ENCODE peak calls at places on chromosomes 5 and 9, in six cellular contexts. G is HepG2, F is K562, C is SK-N-SH, J is GM12878, E is H1. A is an unnamed sample.

GRCh38 chr5:38414348-38414747 is 142.1 kb downstream of the LIFR start:
- DNase-seq in G (no peak), F (no peak), C (no peak), J (no peak), E (no peak), A (no peak)

GRCh38 chr5:14871084-14871572 is 450 bp downstream of the ANKH start:
- DNase-seq in G (no peak), F (no peak), C (no peak), J (no peak), E (no peak), A (no peak)

GRCh38 chr5:73692166-73692640 is 66.2 kb downstream of the ARHGEF28 start:
- DNase-seq in G (no peak), F (no peak), C (no peak), J (no peak), E (no peak), A (no peak)

GRCh38 chr5:108797396-108797795 is 49.7 kb downstream of the FER start:
- DNase-seq in G (no peak), F (no peak), C (no peak), J (no peak), E (no peak), A (no peak)

GRCh38 chr9:14097215-14097614 is 216.7 kb downstream of the NFIB start:
- DNase-seq in G (no peak), F (no peak), C (peak), J (no peak), E (no peak), A (no peak)

GRCh38 chr5:15377573-15378340 is 122.2 kb upstream of the FBXL7 start:
- DNase-seq in G (no peak), F (no peak), C (no peak), J (no peak), E (no peak), A (no peak)

GRCh38 chr9:136189394-136190236 is 15.3 kb downstream of the LHX3 start:
- DNase-seq in G (no peak), F (no peak), C (peak), J (no peak), E (no peak), A (no peak)

GRCh38 chr5:77620404-77620803 is 18.1 kb downstream of the OTP start:
- DNase-seq in G (peak), F (no peak), C (no peak), J (no peak), E (no peak), A (peak)

GRCh38 chr5:170818222-170818621 is 34.7 kb downstream of the GABRP start:
- DNase-seq in G (no peak), F (no peak), C (no peak), J (no peak), E (no peak), A (no peak)

GRCh38 chr5:81171769-81172168 is 61.4 kb upstream of the CKMT2 start:
- DNase-seq in G (no peak), F (no peak), C (no peak), J (no peak), E (no peak), A (no peak)

GRCh38 chr5:115313632-115314031 is 17.2 kb upstream of the CCDC112 start:
- DNase-seq in G (no peak), F (no peak), C (no peak), J (no peak), E (no peak), A (no peak)

GRCh38 chr9:12166511-12166910 is 526.7 kb upstream of the TYRP1 start:
- DNase-seq in G (no peak), F (no peak), C (no peak), J (no peak), E (no peak), A (no peak)

GRCh38 chr9:89234636-89235035 is 56.0 kb upstream of the SHC3 start:
- DNase-seq in G (no peak), F (no peak), C (peak), J (peak), E (no peak), A (no peak)

GRCh38 chr9:70579686-70580085 is 165.2 kb upstream of the KLF9 start:
- DNase-seq in G (no peak), F (no peak), C (no peak), J (no peak), E (no peak), A (no peak)

GRCh38 chr9:32928912-32929311 is 72.5 kb downstream of the APTX start:
- DNase-seq in G (no peak), F (peak), C (no peak), J (no peak), E (no peak), A (no peak)

GRCh38 chr5:151101151-151101550 is 20.3 kb upstream of the TNIP1 start:
- DNase-seq in G (no peak), F (peak), C (no peak), J (no peak), E (no peak), A (no peak)

GRCh38 chr9:68710082-68710481 is 5.0 kb downstream of the PIP5K1B start:
- DNase-seq in G (no peak), F (no peak), C (no peak), J (no peak), E (no peak), A (no peak)

GRCh38 chr5:173247504-173247903 is 12.5 kb upstream of the NKX2-5 start:
- DNase-seq in G (no peak), F (no peak), C (no peak), J (no peak), E (no peak), A (no peak)

GRCh38 chr9:87086536-87086935 is 139.2 kb upstream of the GAS1 start:
- DNase-seq in G (no peak), F (no peak), C (no peak), J (no peak), E (no peak), A (no peak)

GRCh38 chr9:33025572-33026347 is 687 bp downstream of the DNAJA1 start:
- DNase-seq in G (peak), F (peak), C (peak), J (no peak), E (no peak), A (no peak)

GRCh38 chr9:72903103-72903502 is 49.8 kb downstream of the ALDH1A1 start:
- DNase-seq in G (no peak), F (no peak), C (no peak), J (no peak), E (no peak), A (no peak)

GRCh38 chr9:127910613-127911205 is 6.1 kb downstream of the ST6GALNAC4 start:
- DNase-seq in G (no peak), F (no peak), C (no peak), J (no peak), E (no peak), A (no peak)

GRCh38 chr5:132437604-132438275 is 52.8 kb downstream of the IRF1 start:
- DNase-seq in G (no peak), F (peak), C (no peak), J (no peak), E (no peak), A (no peak)

GRCh38 chr9:76458903-76459690 is at the start of gene GCNT1:
- DNase-seq in G (peak), F (peak), C (peak), J (peak), E (peak), A (peak)

GRCh38 chr5:150294551-150295071 is 5.0 kb upstream of the CAMK2A start:
- DNase-seq in G (no peak), F (no peak), C (no peak), J (no peak), E (no peak), A (no peak)

GRCh38 chr9:103242025-103242424 is 246.9 kb downstream of the CYLC2 start:
- DNase-seq in G (no peak), F (no peak), C (peak), J (no peak), E (no peak), A (no peak)

GRCh38 chr9:129160712-129161533 is 17.1 kb downstream of the IER5L start:
- DNase-seq in G (no peak), F (no peak), C (no peak), J (no peak), E (no peak), A (no peak)

GRCh38 chr5:140246378-140247122 is 56.4 kb downstream of the PFDN1 start:
- DNase-seq in G (no peak), F (no peak), C (peak), J (no peak), E (no peak), A (no peak)

GRCh38 chr5:99900302-99900811 is 634.8 kb upstream of the FAM174A start:
- DNase-seq in G (no peak), F (no peak), C (no peak), J (no peak), E (no peak), A (peak)

GRCh38 chr9:28234899-28235277 is 661.6 kb upstream of the C9orf72 start:
- DNase-seq in G (no peak), F (no peak), C (no peak), J (no peak), E (peak), A (no peak)

GRCh38 chr9:85332487-85332886 is 409.3 kb downstream of the AGTPBP1 start:
- DNase-seq in G (peak), F (no peak), C (peak), J (no peak), E (peak), A (peak)

GRCh38 chr9:23555849-23556248 is 270.2 kb downstream of the ELAVL2 start:
- DNase-seq in G (no peak), F (no peak), C (no peak), J (no peak), E (peak), A (no peak)

GRCh38 chr9:72958485-72959266 is 5.8 kb upstream of the ALDH1A1 start:
- DNase-seq in G (no peak), F (no peak), C (no peak), J (no peak), E (no peak), A (no peak)

GRCh38 chr9:111659706-111660105 is 1.7 kb upstream of the GNG10 start:
- DNase-seq in G (no peak), F (no peak), C (no peak), J (no peak), E (no peak), A (no peak)

GRCh38 chr9:71628247-71628646 is 140.1 kb downstream of the CEMIP2 start:
- DNase-seq in G (peak), F (no peak), C (no peak), J (no peak), E (no peak), A (no peak)

DNA sequence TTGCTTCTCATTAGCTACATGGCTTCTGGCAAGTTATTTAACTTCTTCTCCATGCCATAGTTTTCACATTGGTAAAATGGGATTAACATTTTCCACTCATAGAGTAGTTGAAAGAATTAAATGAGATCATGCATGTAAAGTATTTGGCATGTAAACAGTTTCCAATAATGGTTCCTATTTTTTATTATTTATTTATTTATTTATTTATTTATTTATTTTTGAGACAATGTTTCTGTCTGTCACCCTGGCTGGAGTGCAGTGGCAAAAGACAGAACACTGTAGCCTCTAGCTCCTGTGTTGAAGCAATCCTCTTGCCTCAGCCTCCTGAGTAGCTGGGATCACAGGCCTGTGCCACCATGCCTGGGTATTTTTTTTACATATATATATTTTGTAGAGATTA is 117.7 kb downstream of the DOCK2 start:
- DNase-seq in G (no peak), F (no peak), C (no peak), J (no peak), E (no peak), A (no peak)
- TF ChIP-seq POLR2AphosphoS5 in G (no peak), F (no peak), C (no peak), J (no peak), E (no peak), A (no peak)

DNA sequence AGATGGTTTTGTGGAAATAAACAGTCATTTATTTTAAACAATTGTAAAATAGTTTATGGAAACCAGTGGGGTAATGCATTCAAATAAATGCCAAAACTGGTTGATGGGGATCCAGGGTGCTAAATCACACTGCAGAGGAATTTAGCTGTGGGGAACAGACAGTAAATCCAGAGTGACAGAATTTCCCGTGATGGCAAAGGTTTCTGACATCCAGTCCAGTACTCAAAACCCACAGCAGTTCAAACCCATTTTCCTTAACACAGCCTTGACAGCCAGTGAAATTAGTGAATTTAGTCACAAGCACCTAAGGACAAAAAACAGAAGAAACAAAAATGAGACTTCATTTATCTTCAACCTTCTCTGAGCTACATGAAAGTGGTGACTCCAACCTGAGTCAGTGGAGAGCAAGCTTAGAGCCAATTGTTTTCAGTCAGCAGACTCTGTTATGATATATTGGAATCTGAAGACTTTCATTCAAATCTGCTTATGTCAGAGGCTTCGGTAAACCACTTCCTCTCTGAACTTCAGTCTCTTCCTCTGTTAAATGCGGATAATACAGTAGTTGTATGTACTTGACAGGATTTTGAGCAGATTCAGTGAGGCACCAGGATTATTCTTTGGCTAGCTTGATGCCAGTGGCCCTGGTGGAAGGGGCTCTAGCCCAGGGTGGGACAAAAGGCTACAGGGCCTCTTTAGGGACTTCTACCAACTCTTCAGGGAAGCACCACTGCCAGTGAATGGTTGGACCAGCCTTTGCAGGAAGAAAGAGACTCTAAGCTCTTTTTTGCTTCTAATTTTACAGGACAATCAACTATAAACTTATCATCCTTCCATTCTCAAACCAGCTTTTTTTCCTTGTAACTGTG is 185.3 kb downstream of the MAPKAP1 start:
- DNase-seq in G (peak), F (no peak), C (no peak), J (no peak), E (no peak), A (peak)
- TF ChIP-seq YY1 in G (no peak), F (no peak), C (no peak), J (no peak), E (no peak), A (no peak)

DNA sequence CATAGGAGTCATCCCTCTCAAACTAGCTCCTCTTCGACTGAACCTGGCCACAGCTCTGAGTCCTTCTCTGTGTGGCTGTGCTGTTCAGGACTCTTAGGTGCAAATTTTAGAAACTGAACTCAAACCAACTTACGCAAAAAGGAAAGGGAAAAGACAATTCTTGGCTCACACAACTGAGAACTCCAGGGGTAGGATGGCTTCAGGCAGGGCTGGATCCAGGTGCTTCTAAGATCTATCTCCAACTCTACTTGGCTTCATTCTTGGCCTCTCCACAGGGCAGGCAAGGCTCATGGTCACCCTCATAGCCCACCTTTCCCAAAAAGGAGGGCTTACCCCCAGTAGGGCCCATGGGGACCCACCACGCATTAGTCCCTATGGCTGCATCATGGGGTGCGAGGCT is 8.1 kb downstream of the ASS1 start:
- DNase-seq in G (no peak), F (no peak), C (no peak), J (no peak), E (no peak), A (no peak)
- TF ChIP-seq POLR2AphosphoS5 in G (no peak), F (no peak), C (no peak), J (no peak), E (no peak), A (no peak)

GRCh38 chr5:36535837-36536236 is 70.6 kb upstream of the SLC1A3 start:
- DNase-seq in G (no peak), F (no peak), C (no peak), J (no peak), E (no peak), A (no peak)
- TF ChIP-seq YY1 in G (no peak), F (no peak), C (no peak), J (no peak), E (no peak), A (no peak)

GRCh38 chr9:134410078-134410834 is 84.0 kb downstream of the RXRA start:
- DNase-seq in G (no peak), F (no peak), C (no peak), J (no peak), E (no peak), A (no peak)
- TF ChIP-seq POLR2AphosphoS5 in G (no peak), F (no peak), C (no peak), J (no peak), E (no peak), A (no peak)

GRCh38 chr5:56459394-56459793 is 226.3 kb upstream of the ANKRD55 start:
- DNase-seq in G (no peak), F (no peak), C (no peak), J (no peak), E (no peak), A (no peak)

GRCh38 chr5:56454219-56454862 is 221.2 kb upstream of the ANKRD55 start:
- DNase-seq in G (no peak), F (no peak), C (no peak), J (no peak), E (no peak), A (no peak)

GRCh38 chr5:56457887-56458451 is 224.8 kb upstream of the ANKRD55 start:
- DNase-seq in G (no peak), F (no peak), C (peak), J (no peak), E (no peak), A (no peak)

GRCh38 chr5:56455417-56455816 is 222.3 kb upstream of the ANKRD55 start:
- DNase-seq in G (no peak), F (no peak), C (no peak), J (no peak), E (no peak), A (no peak)

DNA sequence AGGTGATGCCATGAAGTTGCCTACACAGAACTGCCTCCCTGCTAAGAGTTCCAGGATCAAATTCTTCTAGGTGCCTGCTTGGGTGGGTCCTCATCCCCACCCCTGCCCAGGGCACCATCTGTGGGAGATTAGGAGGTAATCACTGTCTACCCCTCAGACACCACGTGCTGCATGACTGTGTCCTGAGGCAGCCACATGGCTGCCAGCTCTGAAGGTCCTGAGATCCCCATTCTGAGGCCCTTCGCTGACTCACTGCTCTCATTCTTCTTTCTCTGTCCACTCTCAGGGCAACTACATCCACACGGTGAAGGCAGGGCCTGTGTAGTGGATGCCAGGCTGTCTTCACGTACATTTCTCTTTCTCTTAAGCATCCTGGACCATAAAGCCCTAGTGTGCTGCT is 222.9 kb upstream of the ANKRD55 start:
- DNase-seq in G (no peak), F (no peak), C (no peak), J (no peak), E (no peak), A (no peak)
- TF ChIP-seq YY1 in G (no peak), F (no peak), C (no peak), J (no peak), E (no peak), A (no peak)

GRCh38 chr9:34575775-34576592 is 13.5 kb downstream of the CNTFR start:
- DNase-seq in G (no peak), F (no peak), C (no peak), J (no peak), E (no peak), A (no peak)
- TF ChIP-seq POLR2AphosphoS5 in G (no peak), F (no peak), C (no peak), J (no peak), E (no peak), A (no peak)

GRCh38 chr5:68286612-68286912 is 71.0 kb downstream of the PIK3R1 start:
- DNase-seq in G (no peak), F (no peak), C (no peak), J (no peak), E (no peak), A (no peak)

GRCh38 chr5:68287631-68287975 is 72.0 kb downstream of the PIK3R1 start:
- DNase-seq in G (no peak), F (no peak), C (no peak), J (no peak), E (no peak), A (no peak)

GRCh38 chr5:68289576-68289975 is 74.0 kb downstream of the PIK3R1 start:
- DNase-seq in G (no peak), F (no peak), C (no peak), J (no peak), E (no peak), A (no peak)

GRCh38 chr5:68288756-68289134 is 73.2 kb downstream of the PIK3R1 start:
- DNase-seq in G (no peak), F (peak), C (peak), J (no peak), E (no peak), A (no peak)

GRCh38 chr5:68287976-68288755 is 72.6 kb downstream of the PIK3R1 start:
- DNase-seq in G (peak), F (peak), C (peak), J (peak), E (no peak), A (no peak)
- TF ChIP-seq YY1 in G (no peak), F (no peak), C (no peak), J (peak), E (no peak), A (no peak)

GRCh38 chr5:142439208-142439607 is 114.4 kb upstream of the SPRY4 start:
- DNase-seq in G (no peak), F (no peak), C (no peak), J (no peak), E (no peak), A (no peak)
- TF ChIP-seq POLR2AphosphoS5 in G (no peak), F (no peak), C (no peak), J (no peak), E (no peak), A (no peak)

DNA sequence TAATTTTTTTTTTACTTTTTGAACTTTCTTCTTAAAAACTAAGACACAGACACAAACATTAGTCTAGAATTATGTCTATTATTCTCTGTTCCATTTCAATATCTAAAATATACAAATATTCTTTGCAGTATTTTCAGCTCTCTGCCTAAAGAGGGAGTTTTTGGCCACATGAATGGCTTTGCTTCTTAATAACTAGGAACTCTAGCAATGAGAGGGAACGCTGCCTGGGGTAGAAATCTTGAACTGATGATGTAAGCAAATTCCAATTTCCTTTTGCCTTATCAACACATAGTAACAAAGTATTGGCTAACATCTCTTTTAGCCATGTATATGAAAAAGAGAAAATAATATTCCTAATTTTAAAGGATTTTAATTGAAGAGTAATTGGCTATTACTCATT is 51.9 kb downstream of the SLC25A46 start:
- DNase-seq in G (no peak), F (no peak), C (peak), J (no peak), E (no peak), A (no peak)
- TF ChIP-seq YY1 in G (no peak), F (no peak), C (no peak), J (no peak), E (no peak), A (no peak)

A was measured in HCT116.